ENCODE peak calls at places on chromosomes 1 and 21, in eight cellular contexts. M is heart right ventricle; N is activated T-cell treated with anti-CD3 and anti-CD28 coated beads, Interleukin-2, amount 50 U/mL, for 4 hours; T is stimulated activated naive CD8-positive, alpha-beta T cell treated with anti-CD3 and anti-CD28 coated beads, Interleukin-15, Interleukin-2, amounts not matched to agents 100 U/mL and 50 U/mL, for 24 hours; R is pancreas; O is HCT116; K is upper lobe of right lung; X is right lobe of liver. E is an unnamed sample.

GRCh38 chr1:220694866-220695382 is 4.8 kb downstream of the C1orf115 start:
- ATAC-seq in K (no peak), M (no peak), T (no peak), R (no peak), X (no peak), O (no peak), N (no peak), E (no peak)

GRCh38 chr1:238399558-238399957 is 508.8 kb upstream of the ZP4 start:
- ATAC-seq in R (no peak), N (no peak), K (no peak), X (no peak), M (no peak), O (no peak), T (no peak), E (peak; percentile 22)

GRCh38 chr1:1929639-1930545 is 10.8 kb upstream of the TMEM52 start:
- ATAC-seq in N (no peak), O (no peak), R (no peak), X (no peak), T (no peak), K (no peak), M (no peak), E (no peak)

GRCh38 chr1:56925193-56925592 is 40.6 kb downstream of the C8B start:
- ATAC-seq in N (no peak), K (no peak), R (peak; percentile 83), M (no peak), O (no peak), X (peak; percentile 8), T (no peak), E (no peak)

GRCh38 chr1:24914226-24915069 is 15.6 kb downstream of the RUNX3 start:
- ATAC-seq in K (no peak), T (no peak), O (no peak), N (no peak), M (no peak), X (no peak), R (peak; percentile 24), E (peak; percentile 16)

GRCh38 chr1:54608561-54609230 is 14.6 kb downstream of the FAM151A start:
- ATAC-seq in T (no peak), R (no peak), K (no peak), N (no peak), O (no peak), M (no peak), X (no peak), E (no peak)

GRCh38 chr1:39508857-39509305 is 17.4 kb downstream of the BMP8A start:
- ATAC-seq in X (no peak), K (peak; percentile 24), N (no peak), M (peak; percentile 14), T (no peak), O (no peak), R (peak; percentile 45), E (no peak)

GRCh38 chr1:24201941-24202440 is 14.9 kb upstream of the IFNLR1 start:
- ATAC-seq in X (peak; percentile 88), M (peak; percentile 71), K (peak; percentile 87), O (peak; percentile 73), N (peak; percentile 10), T (peak; percentile 21), R (peak; percentile 93), E (peak; percentile 90)

GRCh38 chr1:108089482-108089881 is 110.7 kb downstream of the SLC25A24 start:
- ATAC-seq in O (no peak), R (no peak), K (no peak), N (no peak), X (no peak), M (peak; percentile 65), T (no peak), E (no peak)

GRCh38 chr1:43421396-43421795 is 31.7 kb downstream of the SZT2 start:
- ATAC-seq in K (no peak), O (no peak), R (no peak), X (no peak), N (no peak), M (no peak), T (no peak), E (no peak)

GRCh38 chr1:232610187-232610901 is 19.6 kb downstream of the SIPA1L2 start:
- ATAC-seq in K (no peak), O (no peak), N (no peak), M (peak; percentile 68), T (no peak), X (no peak), R (no peak), E (no peak)

GRCh38 chr21:31253684-31254083 is 90.4 kb downstream of the TIAM1 start:
- ATAC-seq in K (no peak), O (no peak), T (no peak), R (no peak), M (no peak), X (peak; percentile 62), N (no peak), E (no peak)

GRCh38 chr1:22018583-22019559 is 17.4 kb downstream of the CELA3A start:
- ATAC-seq in T (peak; percentile 98), O (peak; percentile 41), M (peak; percentile 55), K (peak; percentile 94), R (peak; percentile 51), N (peak; percentile 100), X (peak; percentile 60), E (peak; percentile 78)

GRCh38 chr21:40809673-40810072 is 37.3 kb downstream of the DSCAM start:
- ATAC-seq in X (no peak), R (no peak), K (no peak), M (no peak), T (no peak), O (no peak), N (no peak), E (no peak)

GRCh38 chr1:108041360-108042143 is 76.6 kb upstream of the VAV3 start:
- ATAC-seq in O (no peak), X (no peak), M (no peak), R (no peak), N (peak; percentile 77), K (no peak), T (peak; percentile 82), E (no peak)

GRCh38 chr1:55402117-55402516 is 187.0 kb upstream of the USP24 start:
- ATAC-seq in N (no peak), O (no peak), X (no peak), M (no peak), K (no peak), T (no peak), R (peak; percentile 33), E (peak; percentile 70)

GRCh38 chr1:3425486-3426215 is 28.8 kb upstream of the ARHGEF16 start:
- ATAC-seq in O (no peak), R (no peak), N (no peak), T (no peak), M (no peak), X (no peak), K (no peak), E (no peak)

GRCh38 chr1:117663156-117663902 is 57.5 kb downstream of the TENT5C start:
- ATAC-seq in N (no peak), M (no peak), X (peak; percentile 22), O (no peak), R (no peak), K (no peak), T (no peak), E (no peak)

GRCh38 chr1:96703186-96703585 is 18.4 kb upstream of the PTBP2 start:
- ATAC-seq in N (no peak), M (no peak), X (peak; percentile 80), T (no peak), K (no peak), O (no peak), R (no peak), E (no peak)

GRCh38 chr1:182595641-182596240 is 6.7 kb upstream of the RNASEL start:
- ATAC-seq in O (peak; percentile 86), R (peak; percentile 95), T (peak; percentile 58), K (peak; percentile 89), N (peak; percentile 63), X (peak; percentile 88), M (peak; percentile 70), E (peak; percentile 81)

GRCh38 chr1:38475624-38476005 is 384.0 kb downstream of the RRAGC start:
- ATAC-seq in M (no peak), T (no peak), X (no peak), K (no peak), R (no peak), N (no peak), O (no peak), E (no peak)

GRCh38 chr1:59413327-59413720 is 116.4 kb downstream of the FGGY start:
- ATAC-seq in K (no peak), T (no peak), O (no peak), M (no peak), R (no peak), N (no peak), X (no peak), E (no peak)

GRCh38 chr21:38996355-38996754 is 186.9 kb downstream of the PSMG1 start:
- ATAC-seq in T (no peak), X (no peak), M (no peak), O (no peak), R (no peak), N (no peak), K (no peak), E (no peak)

GRCh38 chr1:186715887-186716809 is 35.9 kb upstream of the PTGS2 start:
- ATAC-seq in O (no peak), T (no peak), R (no peak), M (no peak), K (no peak), N (no peak), X (no peak), E (no peak)

GRCh38 chr1:228664399-228664914 is 70.8 kb upstream of the RHOU start:
- ATAC-seq in R (peak; percentile 84), O (peak; percentile 75), T (no peak), X (peak; percentile 89), M (peak; percentile 33), K (peak; percentile 86), N (peak; percentile 32), E (peak; percentile 87)

GRCh38 chr1:111725192-111725591 is 14.0 kb downstream of the INKA2 start:
- ATAC-seq in M (peak; percentile 78), N (no peak), K (peak; percentile 14), O (peak; percentile 43), R (peak; percentile 66), T (no peak), X (peak; percentile 35), E (no peak)

GRCh38 chr1:2631136-2632050 is 1.4 kb downstream of the MMEL1 start:
- ATAC-seq in O (no peak), M (no peak), R (no peak), X (no peak), N (no peak), T (no peak), K (no peak), E (no peak)

GRCh38 chr1:18881642-18882431 is 20.5 kb downstream of the ALDH4A1 start:
- ATAC-seq in N (no peak), T (no peak), M (no peak), R (no peak), X (no peak), O (no peak), K (no peak), E (no peak)

GRCh38 chr1:169044971-169045370 is 61.5 kb upstream of the ATP1B1 start:
- ATAC-seq in R (no peak), M (no peak), K (no peak), X (peak; percentile 36), N (no peak), O (no peak), T (no peak), E (no peak)

GRCh38 chr1:115284209-115284608 is 53.8 kb downstream of the NGF start:
- ATAC-seq in N (no peak), K (no peak), O (no peak), X (no peak), T (no peak), M (no peak), R (no peak), E (no peak)

GRCh38 chr1:46183926-46184557 is 7.8 kb upstream of the P3R3URF start:
- ATAC-seq in N (no peak), R (no peak), O (no peak), M (no peak), X (no peak), T (no peak), K (peak; percentile 1), E (no peak)

GRCh38 chr1:205271277-205271676 is 43.5 kb downstream of the TMCC2 start:
- ATAC-seq in T (no peak), N (no peak), M (peak; percentile 23), K (no peak), X (peak; percentile 13), O (peak; percentile 49), R (no peak), E (peak; percentile 7)

GRCh38 chr1:15736035-15736665 is at the start of gene SLC25A34:
- ATAC-seq in T (no peak), M (peak; percentile 91), N (no peak), R (peak; percentile 91), O (peak; percentile 44), K (peak; percentile 85), X (peak; percentile 92), E (no peak)

GRCh38 chr1:70826428-70826827 is 221.2 kb downstream of the PTGER3 start:
- ATAC-seq in X (no peak), R (no peak), M (no peak), O (no peak), T (no peak), K (no peak), N (no peak), E (no peak)

E was measured in SK-N-SH treated with all-trans-retinoic acid at 6 μM for 48 hours.